ENCODE peak calls at places on chromosomes 5 and 9, in five cellular contexts. L is suprapubic skin, J is mammary epithelial cell, K is heart left ventricle, D is tibial artery. T is an unnamed sample.

GRCh38 chr9:83012160-83012559 is 50.8 kb downstream of the RASEF start:
- DNase-seq in L (no peak), J (no peak), K (no peak), D (no peak), T (no peak)

GRCh38 chr9:123312306-123312877 is 43.6 kb upstream of the CRB2 start:
- DNase-seq in L (no peak), J (no peak), K (no peak), D (no peak), T (no peak)

GRCh38 chr5:134603059-134603458 is 29.6 kb downstream of the SAR1B start:
- DNase-seq in L (no peak), J (peak; percentile 52), K (no peak), D (no peak), T (no peak)

GRCh38 chr5:153153086-153153485 is 337.4 kb upstream of the GRIA1 start:
- DNase-seq in L (no peak), J (peak; percentile 85), K (no peak), D (no peak), T (no peak)

GRCh38 chr5:91562922-91563321 is 179.8 kb upstream of the ARRDC3 start:
- DNase-seq in L (no peak), J (no peak), K (no peak), D (no peak), T (no peak)

GRCh38 chr5:102554092-102554491 is 55.3 kb upstream of the SLCO6A1 start:
- DNase-seq in L (no peak), J (no peak), K (no peak), D (no peak), T (no peak)

GRCh38 chr9:71755230-71755629 is 13.1 kb downstream of the CEMIP2 start:
- DNase-seq in L (no peak), J (no peak), K (no peak), D (no peak), T (no peak)

GRCh38 chr5:174003795-174004194 is 14.8 kb downstream of the C5orf47 start:
- DNase-seq in L (no peak), J (no peak), K (no peak), D (no peak), T (no peak)

GRCh38 chr5:83570916-83571315 is 99.4 kb downstream of the VCAN start:
- DNase-seq in L (no peak), J (no peak), K (no peak), D (no peak), T (no peak)

GRCh38 chr9:84642618-84643017 is 26.9 kb upstream of the NTRK2 start:
- DNase-seq in L (no peak), J (peak; percentile 5), K (no peak), D (no peak), T (no peak)

GRCh38 chr5:138543730-138544104 is 681 bp upstream of the ETF1 start:
- DNase-seq in L (no peak), J (no peak), K (no peak), D (no peak), T (no peak)

GRCh38 chr9:126532019-126532462 is 81.7 kb upstream of the LMX1B start:
- DNase-seq in L (no peak), J (no peak), K (peak; percentile 66), D (no peak), T (peak; percentile 61)

GRCh38 chr9:126532489-126532888 is 81.2 kb upstream of the LMX1B start:
- DNase-seq in L (no peak), J (no peak), K (no peak), D (no peak), T (no peak)

GRCh38 chr9:126532951-126533910 is 80.5 kb upstream of the LMX1B start:
- DNase-seq in L (no peak), J (no peak), K (no peak), D (no peak), T (peak; percentile 59)

GRCh38 chr9:126531035-126531571 is 82.6 kb upstream of the LMX1B start:
- DNase-seq in L (no peak), J (no peak), K (no peak), D (no peak), T (peak; percentile 15)

GRCh38 chr9:126531591-126531990 is 82.1 kb upstream of the LMX1B start:
- DNase-seq in L (no peak), J (no peak), K (no peak), D (no peak), T (peak; percentile 60)
- H3K4me1 ChIP-seq in L (peaks cover 4% of the 10 kb centered on the region), J (no peaks in the 10 kb centered on the region), K (no peaks in the 10 kb centered on the region), D (no peaks in the 10 kb centered on the region), T (no peaks in the 10 kb centered on the region)

GRCh38 chr5:177085985-177086917 is at the start of gene FGFR4:
- DNase-seq in L (peak; percentile 79), J (peak; percentile 32), K (peak; percentile 55), D (no peak), T (peak; percentile 83)
- H3K4me3 ChIP-seq in L (peak within 1 kb of the TSS; percentile 51), J (peak within 1 kb of the TSS; percentile 42), K (peak within 1 kb of the TSS; percentile 24), D (peak within 1 kb of the TSS; percentile 29), T (no peak within 1 kb of the TSS)

DNA sequence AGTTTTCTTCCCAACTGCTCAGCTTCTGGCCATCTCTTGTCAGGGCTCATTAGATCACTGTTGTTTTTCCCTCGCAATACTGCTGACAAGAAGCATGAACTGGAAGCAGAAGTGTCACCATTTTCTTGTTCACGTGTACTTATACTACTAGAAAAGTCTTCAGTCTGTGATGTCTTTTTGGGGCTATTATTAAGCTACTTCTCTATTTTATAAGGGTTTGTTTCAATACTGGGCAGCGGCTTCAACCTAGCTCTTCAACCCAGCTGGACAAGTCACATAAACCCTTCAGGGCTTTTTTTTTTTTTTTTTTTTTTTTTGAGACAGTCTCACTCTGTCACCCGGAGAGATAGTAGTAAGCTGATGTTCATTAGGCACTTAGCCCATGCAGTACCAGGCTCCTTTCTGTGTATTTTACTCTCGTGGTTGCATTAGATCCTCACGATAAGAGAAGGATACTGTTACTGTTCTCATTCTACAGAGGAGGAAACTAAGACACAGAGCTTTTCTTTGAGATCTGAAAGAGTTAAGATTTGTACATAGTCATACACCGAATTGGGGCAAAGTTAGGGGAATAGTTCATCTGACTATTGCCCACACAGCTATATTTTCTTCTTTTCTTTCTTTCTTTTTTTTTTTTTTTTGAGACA is 20.5 kb downstream of the RAPGEF1 start:
- DNase-seq in L (no peak), J (no peak), K (no peak), D (no peak), T (no peak)
- H3K4me1 ChIP-seq in L (peaks cover 32% of the 10 kb centered on the region), J (peaks cover 7% of the 10 kb centered on the region), K (peaks cover 23% of the 10 kb centered on the region), D (no peaks in the 10 kb centered on the region), T (no peaks in the 10 kb centered on the region)

DNA sequence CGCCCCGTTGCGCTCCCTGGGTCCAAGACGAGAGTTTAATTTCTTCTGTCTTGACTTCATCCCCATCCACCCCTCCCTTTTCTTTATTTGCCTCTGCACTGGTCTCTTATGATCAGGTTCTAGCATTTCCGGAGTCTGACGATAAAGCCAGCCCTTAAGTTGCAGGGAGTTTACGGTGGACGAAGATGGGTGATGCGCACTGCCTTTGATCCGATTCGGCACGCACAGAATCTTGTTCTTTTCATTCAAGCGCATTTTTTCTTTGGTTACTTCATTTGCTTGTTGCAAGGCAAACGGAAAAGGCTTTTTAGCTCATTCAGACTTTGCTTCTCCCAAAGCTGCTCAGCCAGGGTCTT is 490 bp upstream of the MCTP1 start:
- DNase-seq in L (no peak), J (peak; percentile 6), K (no peak), D (no peak), T (no peak)
- H3K4me3 ChIP-seq in L (peak overlapping the region; percentile 67), J (peak overlapping the region; percentile 57), K (peak overlapping the region; percentile 48), D (peak overlapping the region; percentile 55), T (no peak overlapping the region)

DNA sequence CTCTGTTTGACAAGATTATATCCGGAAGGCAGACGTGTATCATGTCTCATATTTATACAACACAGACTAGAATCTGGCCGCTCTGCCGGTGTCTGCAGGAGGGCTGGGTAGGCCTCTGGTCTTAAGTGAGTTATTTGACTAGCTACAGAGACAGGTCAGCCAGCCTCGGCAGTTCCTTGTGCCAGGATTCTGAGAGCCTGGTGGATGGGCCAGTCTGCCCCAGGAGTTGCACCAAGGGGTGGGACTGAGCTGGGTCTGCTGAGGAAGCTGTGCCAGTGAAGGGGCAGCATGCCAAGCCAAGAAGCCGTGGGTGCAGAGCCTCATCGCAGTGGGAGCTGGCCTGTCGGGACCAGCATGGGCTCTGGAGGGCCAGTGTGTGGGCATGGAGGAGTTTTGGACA is 7.1 kb downstream of the SNX18 start:
- DNase-seq in L (no peak), J (no peak), K (peak; percentile 65), D (peak; percentile 89), T (peak; percentile 83)
- H3K4me1 ChIP-seq in L (peaks cover 89% of the 10 kb centered on the region), J (peaks cover 22% of the 10 kb centered on the region), K (peaks cover 49% of the 10 kb centered on the region), D (no peaks in the 10 kb centered on the region), T (peaks cover 3% of the 10 kb centered on the region)

DNA sequence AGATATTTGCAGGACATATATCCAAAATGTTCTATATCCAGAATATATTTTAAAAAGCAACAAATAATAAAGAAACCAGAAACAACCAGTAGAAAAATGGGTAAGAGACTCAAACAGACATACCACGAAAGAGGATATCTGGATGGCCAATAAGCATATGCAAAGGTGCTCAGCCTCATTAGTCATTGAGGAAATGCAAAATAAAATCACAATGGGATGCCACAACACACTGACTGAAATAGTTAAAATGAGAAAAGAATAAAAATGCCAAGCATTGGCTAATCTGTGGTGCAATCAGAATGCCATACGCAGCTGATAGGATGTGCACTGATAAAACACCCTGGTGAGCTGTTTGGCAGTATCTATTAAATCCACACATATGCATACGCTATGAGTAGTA is 265.8 kb upstream of the ANKH start:
- DNase-seq in L (no peak), J (no peak), K (no peak), D (no peak), T (no peak)
- H3K4me3 ChIP-seq in L (no peak overlapping the region), J (no peak overlapping the region), K (no peak overlapping the region), D (no peak overlapping the region), T (no peak overlapping the region)

DNA sequence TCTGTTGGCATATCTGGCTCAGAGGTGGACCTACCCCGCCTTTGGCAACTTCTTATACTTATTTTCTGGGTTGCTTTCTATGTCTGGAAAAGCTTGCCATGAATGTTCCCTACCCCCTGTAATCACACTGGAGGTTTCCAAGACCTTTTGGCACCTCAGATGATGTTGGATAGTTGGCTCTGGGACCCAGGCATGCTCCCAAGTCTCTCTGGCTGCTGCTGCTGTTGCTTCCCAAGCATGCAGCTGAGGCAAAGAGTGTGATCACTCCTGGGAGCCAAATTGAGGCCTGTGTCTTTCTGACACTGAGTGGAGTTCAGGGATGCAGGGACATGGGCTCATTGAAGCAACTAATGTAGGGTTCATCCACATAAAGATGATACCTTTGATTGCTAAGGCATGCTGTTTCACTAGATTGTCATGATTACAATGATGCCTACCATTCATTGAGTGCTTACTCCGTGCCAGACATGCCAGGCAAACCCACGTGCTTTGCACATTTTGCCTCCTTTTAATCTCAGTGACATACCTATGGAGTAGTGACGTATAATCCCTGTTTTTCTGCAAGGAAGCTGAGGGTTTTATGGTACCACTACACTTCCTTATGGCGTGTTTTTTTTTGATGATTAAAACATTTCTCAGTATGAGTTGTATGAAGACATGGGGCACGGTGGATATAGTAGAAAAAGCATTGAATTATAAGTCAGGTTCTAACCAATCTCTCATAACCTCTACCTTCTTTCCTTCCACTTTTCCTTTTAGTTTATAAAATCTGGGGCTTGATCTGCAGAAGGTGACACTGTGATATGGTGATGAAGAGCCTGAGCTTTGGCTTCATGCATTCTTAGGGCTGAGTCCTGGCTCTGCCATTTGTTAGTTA is 73.1 kb downstream of the ARHGAP26 start:
- DNase-seq in L (no peak), J (no peak), K (no peak), D (peak; percentile 82), T (peak; percentile 75)
- H3K4me1 ChIP-seq in L (peaks cover 52% of the 10 kb centered on the region), J (no peaks in the 10 kb centered on the region), K (peaks cover 48% of the 10 kb centered on the region), D (no peaks in the 10 kb centered on the region), T (peaks cover 12% of the 10 kb centered on the region)

GRCh38 chr9:134058716-134059115 is 9.1 kb downstream of the BRD3 start:
- DNase-seq in L (no peak), J (no peak), K (no peak), D (peak; percentile 43), T (peak; percentile 66)
- H3K4me3 ChIP-seq in L (no peak overlapping the region), J (no peak overlapping the region), K (no peak overlapping the region), D (no peak overlapping the region), T (no peak overlapping the region)

GRCh38 chr9:570187-570586 is 271.3 kb upstream of the DMRT1 start:
- DNase-seq in L (no peak), J (no peak), K (no peak), D (no peak), T (no peak)
- H3K4me1 ChIP-seq in L (peaks cover 19% of the 10 kb centered on the region), J (peaks cover 10% of the 10 kb centered on the region), K (peaks cover 11% of the 10 kb centered on the region), D (no peaks in the 10 kb centered on the region), T (peaks cover 6% of the 10 kb centered on the region)

GRCh38 chr5:111227226-111227782 is 3.1 kb downstream of the CAMK4 start:
- DNase-seq in L (no peak), J (no peak), K (no peak), D (no peak), T (no peak)
- H3K4me3 ChIP-seq in L (no peak overlapping the region), J (no peak overlapping the region), K (no peak overlapping the region), D (no peak overlapping the region), T (no peak overlapping the region)